ENCODE peak calls at places on chromosomes 16 and 17, in five cellular contexts. One of them, this sample, is unnamed.
A peak's percentile ranks its signal among the peaks of the same experiment; 100 is the strongest.

GRCh38 chr16:22425036-22425801 is 50.8 kb upstream of the CDR2 start:
- DNase-seq in adrenal gland: peak; percentile 79
- DNase-seq in fibroblast of lung: peak; percentile 34
- DNase-seq in B cell: no peak
- DNase-seq in GM10248: no peak
- DNase-seq in this sample: peak; percentile 70

GRCh38 chr17:61310611-61311010 is 89.0 kb upstream of the TBX2 start:
- DNase-seq in adrenal gland: no peak
- DNase-seq in fibroblast of lung: no peak
- DNase-seq in B cell: no peak
- DNase-seq in GM10248: no peak
- DNase-seq in this sample: no peak

GRCh38 chr16:9099131-9099625 is 7.7 kb downstream of the HAPSTR1 start:
- DNase-seq in adrenal gland: no peak
- DNase-seq in fibroblast of lung: no peak
- DNase-seq in B cell: no peak
- DNase-seq in GM10248: peak; percentile 35
- DNase-seq in this sample: no peak

GRCh38 chr16:88782454-88783390 is 2.3 kb downstream of the PIEZO1 start:
- DNase-seq in adrenal gland: peak; percentile 55
- DNase-seq in fibroblast of lung: peak; percentile 75
- DNase-seq in B cell: no peak
- DNase-seq in GM10248: no peak
- DNase-seq in this sample: no peak

GRCh38 chr17:32142857-32143524 is 689 bp downstream of the RHOT1 start:
- DNase-seq in adrenal gland: peak; percentile 83
- DNase-seq in fibroblast of lung: peak; percentile 75
- DNase-seq in B cell: peak; percentile 30
- DNase-seq in GM10248: peak; percentile 31
- DNase-seq in this sample: peak; percentile 71

GRCh38 chr17:12620200-12620720 is 45.4 kb upstream of the MYOCD start:
- DNase-seq in adrenal gland: no peak
- DNase-seq in fibroblast of lung: peak; percentile 66
- DNase-seq in B cell: no peak
- DNase-seq in GM10248: no peak
- DNase-seq in this sample: no peak

GRCh38 chr17:70295732-70296131 is 126.4 kb downstream of the KCNJ2 start:
- DNase-seq in adrenal gland: no peak
- DNase-seq in fibroblast of lung: no peak
- DNase-seq in B cell: no peak
- DNase-seq in GM10248: no peak
- DNase-seq in this sample: no peak

GRCh38 chr17:27861979-27862378 is 31.2 kb downstream of the LYRM9 start:
- DNase-seq in adrenal gland: peak; percentile 34
- DNase-seq in fibroblast of lung: no peak
- DNase-seq in B cell: no peak
- DNase-seq in GM10248: no peak
- DNase-seq in this sample: no peak

GRCh38 chr17:45334701-45335677 is 18.2 kb upstream of the MAP3K14 start:
- DNase-seq in adrenal gland: no peak
- DNase-seq in fibroblast of lung: no peak
- DNase-seq in B cell: no peak
- DNase-seq in GM10248: no peak
- DNase-seq in this sample: no peak

GRCh38 chr16:28986492-28986891 is 1.6 kb downstream of the LAT start:
- DNase-seq in adrenal gland: no peak
- DNase-seq in fibroblast of lung: no peak
- DNase-seq in B cell: no peak
- DNase-seq in GM10248: no peak
- DNase-seq in this sample: no peak

GRCh38 chr17:5785867-5786509 is 201.7 kb upstream of the NLRP1 start:
- DNase-seq in adrenal gland: no peak
- DNase-seq in fibroblast of lung: no peak
- DNase-seq in B cell: no peak
- DNase-seq in GM10248: peak; percentile 48
- DNase-seq in this sample: no peak

DNA sequence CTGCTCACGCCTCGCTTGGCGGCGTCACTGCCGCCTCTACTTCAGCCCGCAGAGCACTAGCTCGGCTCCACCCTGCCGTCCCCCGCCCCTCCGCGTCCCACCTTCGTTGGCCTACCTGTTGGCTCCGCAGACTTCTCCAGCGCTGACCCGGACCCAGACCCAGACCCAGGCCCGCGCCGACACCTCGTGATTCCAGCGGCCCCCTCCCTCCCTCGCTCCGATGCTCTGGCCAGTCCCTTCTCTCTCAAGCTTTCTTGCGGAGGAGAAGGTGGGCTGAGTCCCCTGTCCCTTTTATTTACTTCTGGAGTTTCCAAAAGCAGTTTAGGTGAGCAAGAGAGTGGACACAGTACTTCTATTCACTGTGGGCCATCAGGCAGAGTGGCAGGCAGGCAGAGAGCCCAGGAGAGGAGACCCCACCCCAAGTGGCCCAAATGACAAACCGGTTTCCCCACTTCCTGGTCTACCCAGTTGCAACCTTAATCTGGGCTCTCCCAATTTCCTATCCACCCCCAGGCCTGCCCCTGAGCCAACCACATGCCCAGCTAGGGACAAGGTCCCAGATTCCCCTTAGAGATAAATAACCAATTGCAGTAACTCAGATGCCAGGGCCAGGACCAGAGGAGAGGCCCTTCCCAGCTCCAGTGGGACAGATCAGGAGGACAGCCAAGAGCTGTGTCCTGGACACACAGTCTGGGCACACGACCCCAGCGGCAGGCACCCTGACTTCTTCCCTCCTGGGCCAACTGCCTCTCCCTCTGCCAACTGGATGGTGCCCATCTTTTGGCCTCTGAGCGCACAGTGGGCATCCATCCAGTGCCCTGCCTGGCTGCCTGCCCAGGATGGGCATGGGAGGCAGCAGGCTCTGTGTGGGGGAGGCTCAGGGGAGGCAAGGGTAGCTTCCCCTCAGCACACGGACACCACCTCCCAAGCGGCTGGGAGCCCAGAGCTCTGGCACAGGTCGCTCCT is 1.2 kb upstream of the SRCIN1 start:
- DNase-seq in adrenal gland: no peak
- DNase-seq in fibroblast of lung: no peak
- DNase-seq in B cell: no peak
- DNase-seq in GM10248: no peak
- DNase-seq in this sample: peak; percentile 73
- TF ChIP-seq CTCF in adrenal gland: no peak
- TF ChIP-seq CTCF in fibroblast of lung: no peak
- TF ChIP-seq CTCF in B cell: peak; percentile 23
- TF ChIP-seq CTCF in GM10248: no peak
- TF ChIP-seq CTCF in this sample: peak; percentile 22

DNA sequence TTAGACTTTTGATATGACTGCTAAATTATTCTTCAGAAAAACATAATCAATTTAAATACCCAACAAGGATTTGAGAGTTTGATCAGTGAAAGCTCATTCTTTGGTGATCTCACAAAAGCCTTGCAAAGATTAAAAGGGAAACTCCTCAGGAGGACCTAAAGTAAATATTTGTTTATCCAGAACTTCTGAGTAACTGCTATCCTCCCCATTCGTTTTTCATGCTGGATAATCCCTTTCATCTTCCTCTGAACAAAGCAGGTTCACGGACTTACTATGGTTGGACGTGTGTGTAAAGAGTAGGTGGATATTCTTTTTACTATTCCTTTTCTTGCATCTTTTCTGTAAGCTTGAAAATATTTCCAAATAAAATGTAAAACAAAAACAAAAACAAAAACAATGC is 124.7 kb downstream of the CPPED1 start:
- DNase-seq in adrenal gland: no peak
- DNase-seq in fibroblast of lung: no peak
- DNase-seq in B cell: no peak
- DNase-seq in GM10248: no peak
- DNase-seq in this sample: no peak
- TF ChIP-seq CTCF in adrenal gland: no peak
- TF ChIP-seq CTCF in fibroblast of lung: no peak
- TF ChIP-seq CTCF in B cell: no peak
- TF ChIP-seq CTCF in GM10248: no peak
- TF ChIP-seq CTCF in this sample: no peak

GRCh38 chr16:87303962-87304521 is 13.2 kb downstream of the C16orf95 start:
- DNase-seq in adrenal gland: no peak
- DNase-seq in fibroblast of lung: no peak
- DNase-seq in B cell: no peak
- DNase-seq in GM10248: no peak
- DNase-seq in this sample: no peak

GRCh38 chr16:87304951-87305350 is 12.2 kb downstream of the C16orf95 start:
- DNase-seq in adrenal gland: no peak
- DNase-seq in fibroblast of lung: no peak
- DNase-seq in B cell: no peak
- DNase-seq in GM10248: no peak
- DNase-seq in this sample: no peak

GRCh38 chr16:87308826-87309225 is 8.4 kb downstream of the C16orf95 start:
- DNase-seq in adrenal gland: no peak
- DNase-seq in fibroblast of lung: no peak
- DNase-seq in B cell: no peak
- DNase-seq in GM10248: no peak
- DNase-seq in this sample: no peak

GRCh38 chr16:87303431-87303930 is 13.7 kb downstream of the C16orf95 start:
- DNase-seq in adrenal gland: no peak
- DNase-seq in fibroblast of lung: no peak
- DNase-seq in B cell: no peak
- DNase-seq in GM10248: no peak
- DNase-seq in this sample: no peak

DNA sequence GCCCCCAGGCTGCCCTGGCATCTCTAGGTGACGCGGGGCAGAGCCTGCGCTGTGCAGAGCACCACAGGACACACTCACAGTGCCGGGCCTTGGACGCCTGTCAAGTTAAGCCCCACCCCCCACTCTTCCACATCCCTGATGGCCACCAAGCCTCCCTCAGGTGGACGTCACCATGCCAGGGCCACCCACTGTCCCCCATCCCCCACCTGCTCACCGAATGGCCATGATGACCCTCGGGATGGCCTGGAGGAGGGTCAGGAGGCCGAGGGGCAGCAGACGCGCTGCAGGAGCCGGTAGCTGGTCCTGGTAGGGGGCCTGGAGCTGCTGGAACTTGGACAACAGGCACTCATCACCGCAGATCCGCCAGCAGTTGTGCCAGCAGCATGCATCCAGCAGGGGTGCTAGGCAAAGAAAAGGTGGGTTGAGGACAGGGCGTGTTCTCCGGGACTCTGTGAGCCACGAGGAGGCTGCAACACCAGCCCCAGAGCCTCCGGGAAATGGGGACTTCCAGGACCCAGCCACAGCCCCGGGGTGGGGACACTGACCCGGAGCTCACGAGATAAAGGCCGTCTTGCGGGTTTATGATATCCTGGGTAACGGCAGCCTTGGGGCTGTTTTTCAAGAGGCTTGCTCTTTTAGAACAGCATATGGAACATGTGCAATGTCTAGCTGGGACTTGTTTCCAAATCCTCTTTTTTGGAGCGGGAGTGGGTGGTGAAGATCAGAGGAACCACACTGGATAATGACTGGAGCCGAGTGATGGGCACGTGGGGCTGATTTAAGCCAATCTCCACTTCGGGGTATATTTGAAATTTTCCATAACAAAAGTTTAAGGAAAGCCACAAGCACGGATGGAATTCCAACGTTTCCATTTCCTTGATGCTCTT is 11.4 kb downstream of the C16orf95 start:
- DNase-seq in adrenal gland: no peak
- DNase-seq in fibroblast of lung: peak; percentile 30
- DNase-seq in B cell: no peak
- DNase-seq in GM10248: no peak
- DNase-seq in this sample: no peak
- TF ChIP-seq CTCF in adrenal gland: no peak
- TF ChIP-seq CTCF in fibroblast of lung: no peak
- TF ChIP-seq CTCF in B cell: no peak
- TF ChIP-seq CTCF in GM10248: no peak
- TF ChIP-seq CTCF in this sample: no peak

GRCh38 chr16:47392114-47392513 is 68.7 kb downstream of the ITFG1 start:
- DNase-seq in adrenal gland: no peak
- DNase-seq in fibroblast of lung: no peak
- DNase-seq in B cell: peak; percentile 16
- DNase-seq in GM10248: peak; percentile 31
- DNase-seq in this sample: no peak
- TF ChIP-seq CTCF in adrenal gland: no peak
- TF ChIP-seq CTCF in fibroblast of lung: no peak
- TF ChIP-seq CTCF in B cell: no peak
- TF ChIP-seq CTCF in GM10248: peak; percentile 2
- TF ChIP-seq CTCF in this sample: no peak

GRCh38 chr17:77821114-77821513 is 137.4 kb upstream of the TNRC6C start:
- DNase-seq in adrenal gland: peak; percentile 33
- DNase-seq in fibroblast of lung: no peak
- DNase-seq in B cell: no peak
- DNase-seq in GM10248: no peak
- DNase-seq in this sample: no peak
- TF ChIP-seq CTCF in adrenal gland: no peak
- TF ChIP-seq CTCF in fibroblast of lung: no peak
- TF ChIP-seq CTCF in B cell: no peak
- TF ChIP-seq CTCF in GM10248: no peak
- TF ChIP-seq CTCF in this sample: no peak

GRCh38 chr17:81523139-81524062 is 4.8 kb upstream of the FSCN2 start:
- DNase-seq in adrenal gland: no peak
- DNase-seq in fibroblast of lung: peak; percentile 54
- DNase-seq in B cell: no peak
- DNase-seq in GM10248: no peak
- DNase-seq in this sample: peak; percentile 78
- TF ChIP-seq CTCF in adrenal gland: no peak
- TF ChIP-seq CTCF in fibroblast of lung: peak; percentile 33
- TF ChIP-seq CTCF in B cell: peak; percentile 14
- TF ChIP-seq CTCF in GM10248: no peak
- TF ChIP-seq CTCF in this sample: no peak